ENCODE peak calls at places on chromosomes 3 and 15, in eight cellular contexts. Q is BE2C, J is choroid plexus epithelial cell, V is SK-N-SH, K is activated B cell treated with CpG ODN at 0.5 μM for 24 hours, A is fibroblast of pulmonary artery, I is epithelial cell of proximal tubule, N is A549. P is an unnamed sample.

GRCh38 chr15:68374346-68374745 is 57.6 kb downstream of the ITGA11 start:
- DNase-seq in J (no peak), K (no peak), N (no peak), I (no peak), V (no peak), Q (no peak), A (no peak), P (no peak)

GRCh38 chr3:100993309-100993708 is at the start of gene ABI3BP:
- DNase-seq in Q (peak; percentile 80), N (peak; percentile 61), V (peak; percentile 56), A (peak; percentile 86), I (no peak), K (no peak), J (peak; percentile 90), P (peak; percentile 76)

GRCh38 chr15:101122806-101123205 is 129.0 kb downstream of the CHSY1 start:
- DNase-seq in J (no peak), A (no peak), Q (no peak), K (no peak), V (no peak), I (no peak), N (no peak), P (no peak)

GRCh38 chr3:19885468-19885867 is 48.5 kb downstream of the EFHB start:
- DNase-seq in A (peak; percentile 60), Q (no peak), N (peak; percentile 44), J (peak; percentile 66), I (no peak), K (no peak), V (peak; percentile 26), P (peak; percentile 8)

GRCh38 chr15:80695911-80696651 is 971 bp downstream of the ABHD17C start:
- DNase-seq in I (no peak), K (peak; percentile 41), A (no peak), Q (no peak), J (no peak), N (peak; percentile 64), V (peak; percentile 53), P (no peak)

GRCh38 chr3:15331606-15332404 is 581 bp downstream of the SH3BP5 start:
- DNase-seq in V (peak; percentile 77), J (peak; percentile 52), Q (peak; percentile 13), I (no peak), K (peak; percentile 64), A (no peak), N (no peak), P (peak; percentile 27)

GRCh38 chr15:82538961-82539689 is 1.1 kb downstream of the RPS17 start:
- DNase-seq in K (no peak), I (no peak), Q (no peak), A (peak; percentile 24), J (peak; percentile 31), V (peak; percentile 30), N (no peak), P (no peak)

GRCh38 chr3:46666471-46666845 is 27.0 kb downstream of the ALS2CL start:
- DNase-seq in J (no peak), Q (no peak), N (no peak), I (no peak), V (peak; percentile 16), K (no peak), A (no peak), P (no peak)

GRCh38 chr15:84598993-84599392 is 1.8 kb upstream of the ZSCAN2 start:
- DNase-seq in K (no peak), N (peak; percentile 78), J (peak; percentile 84), I (no peak), A (peak; percentile 77), Q (peak; percentile 62), V (peak; percentile 77), P (peak; percentile 32)

GRCh38 chr3:139292192-139292591 is 51.6 kb upstream of the MRPS22 start:
- DNase-seq in N (no peak), I (no peak), Q (no peak), J (no peak), A (no peak), V (no peak), K (no peak), P (no peak)

GRCh38 chr15:60362318-60363023 is 35.3 kb downstream of the ANXA2 start:
- DNase-seq in J (peak; percentile 68), K (no peak), N (peak; percentile 86), I (no peak), A (peak; percentile 61), Q (no peak), V (no peak), P (peak; percentile 81)

GRCh38 chr3:196821806-196822355 is 45.8 kb upstream of the SENP5 start:
- DNase-seq in V (no peak), Q (no peak), K (no peak), J (no peak), N (no peak), A (no peak), I (no peak), P (peak; percentile 85)

GRCh38 chr3:61719278-61719977 is 158.1 kb downstream of the PTPRG start:
- DNase-seq in J (no peak), K (no peak), I (no peak), A (no peak), N (no peak), V (no peak), Q (no peak), P (no peak)

GRCh38 chr15:92159906-92160841 is 233.5 kb upstream of the ST8SIA2 start:
- DNase-seq in K (no peak), A (no peak), N (no peak), J (no peak), I (no peak), Q (no peak), V (peak; percentile 14), P (no peak)

GRCh38 chr15:101066501-101067408 is 147.6 kb downstream of the LRRK1 start:
- DNase-seq in J (no peak), V (no peak), Q (peak; percentile 39), I (no peak), K (no peak), N (no peak), A (no peak), P (no peak)

GRCh38 chr3:31246293-31247062 is 286.2 kb upstream of the STT3B start:
- DNase-seq in V (no peak), J (no peak), I (no peak), N (no peak), K (no peak), Q (no peak), A (no peak), P (peak; percentile 2)

GRCh38 chr15:75713338-75713895 is 769 bp upstream of the CSPG4 start:
- DNase-seq in I (no peak), Q (peak; percentile 68), J (peak; percentile 54), A (peak; percentile 53), N (peak; percentile 40), K (no peak), V (no peak), P (no peak)

GRCh38 chr3:57855281-57855680 is 99.2 kb downstream of the SLMAP start:
- DNase-seq in J (peak; percentile 61), A (peak; percentile 13), K (no peak), Q (no peak), I (peak; percentile 7), V (no peak), N (no peak), P (peak; percentile 62)

GRCh38 chr15:63403254-63403945 is 21.8 kb upstream of the CA12 start:
- DNase-seq in J (no peak), I (no peak), A (peak; percentile 16), N (no peak), Q (no peak), K (no peak), V (no peak), P (no peak)
- TF ChIP-seq CTCF in J (peak; percentile 5), I (no peak), A (no peak), N (no peak), Q (no peak), K (no peak), V (no peak), P (no peak)

DNA sequence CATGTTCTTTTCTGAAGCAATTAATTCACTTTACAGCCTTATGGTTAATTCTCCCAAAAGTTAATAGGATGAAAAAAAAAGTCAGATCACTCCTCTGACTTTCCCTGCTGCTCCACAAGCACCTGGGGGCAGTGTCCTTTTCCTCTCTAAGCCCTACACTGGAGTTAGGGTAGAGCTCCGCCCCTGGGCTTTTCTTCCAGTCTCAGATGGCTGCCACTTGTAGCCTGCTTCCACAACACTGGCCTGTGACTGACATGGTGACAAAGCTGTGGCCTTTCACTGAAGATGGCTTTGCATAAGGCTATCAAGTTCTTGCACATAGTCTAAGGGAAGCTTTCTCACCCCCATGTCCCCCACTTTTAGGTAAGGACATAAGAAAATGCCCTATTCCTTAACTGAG is 1.3 kb upstream of the MON1A start:
- DNase-seq in K (no peak), J (no peak), N (peak; percentile 37), A (no peak), Q (peak; percentile 49), V (no peak), I (no peak), P (no peak)
- TF ChIP-seq CTCF in K (no peak), J (no peak), N (no peak), A (no peak), Q (peak; percentile 27), V (no peak), I (peak; percentile 26), P (no peak)

GRCh38 chr3:12325594-12326295 is 36.9 kb downstream of the PPARG start:
- DNase-seq in V (no peak), K (no peak), Q (no peak), I (no peak), A (no peak), N (no peak), J (no peak), P (no peak)

GRCh38 chr3:12328132-12328915 is 39.5 kb downstream of the PPARG start:
- DNase-seq in A (no peak), N (no peak), V (no peak), K (no peak), J (no peak), Q (no peak), I (no peak), P (no peak)

GRCh38 chr3:12334786-12335185 is 45.9 kb downstream of the PPARG start:
- DNase-seq in V (no peak), Q (no peak), N (no peak), J (no peak), I (no peak), A (no peak), K (no peak), P (no peak)

GRCh38 chr3:12323237-12323636 is 34.4 kb downstream of the PPARG start:
- DNase-seq in V (no peak), J (no peak), A (no peak), K (no peak), N (no peak), I (no peak), Q (no peak), P (no peak)

GRCh38 chr3:12329063-12329462 is 40.2 kb downstream of the PPARG start:
- DNase-seq in J (no peak), N (no peak), A (no peak), Q (no peak), I (no peak), K (no peak), V (no peak), P (no peak)
- TF ChIP-seq CTCF in J (no peak), N (no peak), A (no peak), Q (no peak), I (no peak), K (no peak), V (no peak), P (no peak)

DNA sequence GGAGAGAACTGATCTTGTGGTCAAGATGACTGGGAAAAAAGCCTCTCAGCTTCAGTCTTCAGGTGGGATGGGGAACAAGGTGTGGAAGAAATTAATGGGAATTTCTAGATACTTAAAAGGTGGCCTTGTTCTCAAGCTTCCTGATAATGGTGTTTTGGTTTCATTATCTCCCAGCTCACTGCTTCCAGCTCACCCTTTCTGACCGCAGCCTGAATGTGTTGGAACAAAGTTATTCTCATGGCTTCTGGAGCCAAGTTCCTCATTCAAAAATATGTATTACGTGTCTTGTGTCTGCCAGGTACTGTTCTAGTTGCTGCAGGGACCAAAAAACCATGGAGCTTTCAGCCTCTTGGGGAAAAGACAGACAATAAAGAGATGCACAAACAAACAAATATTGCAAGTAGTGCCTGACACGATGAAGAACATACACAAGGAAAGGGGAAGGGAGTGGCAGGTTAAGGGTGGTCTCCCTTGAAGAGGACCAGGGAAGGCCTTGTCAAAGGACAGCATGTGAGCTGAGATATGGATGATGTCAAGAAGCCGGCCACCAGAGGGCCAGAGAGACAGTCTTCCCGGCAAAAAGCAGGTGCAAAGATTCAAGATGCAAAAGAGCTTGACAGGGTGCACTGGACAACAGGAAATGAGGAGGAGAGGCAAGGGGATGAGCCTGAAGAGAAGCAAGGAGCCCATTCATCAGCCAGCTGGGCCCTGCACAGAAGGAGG is 35.5 kb downstream of the ARRDC4 start:
- DNase-seq in J (peak; percentile 19), A (no peak), I (no peak), Q (peak; percentile 18), K (no peak), V (no peak), N (peak; percentile 36), P (no peak)
- TF ChIP-seq CTCF in J (peak; percentile 42), A (no peak), I (peak; percentile 55), Q (peak; percentile 44), K (no peak), V (peak; percentile 45), N (no peak), P (no peak)